ENCODE peak calls at places on chromosomes 5 and 9, in five cellular contexts. One of them, this sample, is unnamed.

GRCh38 chr5:160846642-160847041 is 5.4 kb downstream of the ATP10B start:
- ATAC-seq in IMR-90: no peak
- ATAC-seq in gastrocnemius medialis: no peak
- ATAC-seq in A549: no peak
- ATAC-seq in HCT116: no peak
- ATAC-seq in this sample: no peak

GRCh38 chr5:111313017-111313724 is 89.0 kb downstream of the CAMK4 start:
- ATAC-seq in IMR-90: peak
- ATAC-seq in HCT116: no peak
- ATAC-seq in A549: no peak
- ATAC-seq in gastrocnemius medialis: no peak
- ATAC-seq in this sample: no peak

GRCh38 chr5:175556794-175557193 is 78.4 kb downstream of the SFXN1 start:
- ATAC-seq in gastrocnemius medialis: no peak
- ATAC-seq in IMR-90: no peak
- ATAC-seq in A549: no peak
- ATAC-seq in HCT116: no peak
- ATAC-seq in this sample: no peak

GRCh38 chr5:71586052-71586940 is 844 bp upstream of the MCCC2 start:
- ATAC-seq in HCT116: peak
- ATAC-seq in A549: peak
- ATAC-seq in gastrocnemius medialis: peak
- ATAC-seq in IMR-90: peak
- ATAC-seq in this sample: no peak

GRCh38 chr5:124240732-124241131 is 505.7 kb downstream of the ZNF608 start:
- ATAC-seq in IMR-90: no peak
- ATAC-seq in A549: no peak
- ATAC-seq in HCT116: no peak
- ATAC-seq in gastrocnemius medialis: no peak
- ATAC-seq in this sample: no peak

GRCh38 chr9:125785187-125785840 is 38.1 kb downstream of the PBX3 start:
- ATAC-seq in HCT116: no peak
- ATAC-seq in gastrocnemius medialis: no peak
- ATAC-seq in IMR-90: no peak
- ATAC-seq in A549: no peak
- ATAC-seq in this sample: no peak

GRCh38 chr5:96243862-96244261 is 189.2 kb downstream of the PCSK1 start:
- ATAC-seq in HCT116: no peak
- ATAC-seq in A549: no peak
- ATAC-seq in gastrocnemius medialis: no peak
- ATAC-seq in IMR-90: peak
- ATAC-seq in this sample: no peak

GRCh38 chr5:14187157-14187556 is 44.0 kb downstream of the TRIO start:
- ATAC-seq in gastrocnemius medialis: no peak
- ATAC-seq in HCT116: no peak
- ATAC-seq in IMR-90: no peak
- ATAC-seq in A549: no peak
- ATAC-seq in this sample: no peak

GRCh38 chr5:145918397-145918796 is 18.0 kb upstream of the SH3RF2 start:
- ATAC-seq in HCT116: no peak
- ATAC-seq in IMR-90: no peak
- ATAC-seq in A549: no peak
- ATAC-seq in gastrocnemius medialis: no peak
- ATAC-seq in this sample: no peak

GRCh38 chr9:14212116-14212515 is 101.8 kb downstream of the NFIB start:
- ATAC-seq in IMR-90: peak
- ATAC-seq in HCT116: no peak
- ATAC-seq in gastrocnemius medialis: no peak
- ATAC-seq in A549: no peak
- ATAC-seq in this sample: no peak

GRCh38 chr9:114908104-114908621 is 22.2 kb downstream of the TNFSF8 start:
- ATAC-seq in IMR-90: peak
- ATAC-seq in gastrocnemius medialis: no peak
- ATAC-seq in HCT116: peak
- ATAC-seq in A549: peak
- ATAC-seq in this sample: no peak

GRCh38 chr9:90726215-90726614 is 75.4 kb upstream of the SYK start:
- ATAC-seq in gastrocnemius medialis: no peak
- ATAC-seq in IMR-90: no peak
- ATAC-seq in HCT116: peak
- ATAC-seq in A549: no peak
- ATAC-seq in this sample: no peak

GRCh38 chr9:85528142-85528541 is 213.6 kb downstream of the AGTPBP1 start:
- ATAC-seq in gastrocnemius medialis: no peak
- ATAC-seq in A549: no peak
- ATAC-seq in IMR-90: no peak
- ATAC-seq in HCT116: no peak
- ATAC-seq in this sample: no peak

GRCh38 chr5:133919148-133920136 is 49.0 kb downstream of the C5orf15 start:
- ATAC-seq in IMR-90: no peak
- ATAC-seq in HCT116: peak
- ATAC-seq in gastrocnemius medialis: no peak
- ATAC-seq in A549: peak
- ATAC-seq in this sample: no peak

GRCh38 chr5:180977852-180978251 is 10.8 kb upstream of the BTNL3 start:
- ATAC-seq in IMR-90: no peak
- ATAC-seq in HCT116: no peak
- ATAC-seq in gastrocnemius medialis: no peak
- ATAC-seq in A549: no peak
- ATAC-seq in this sample: no peak

GRCh38 chr5:149938791-149939358 is 5.7 kb downstream of the PDE6A start:
- ATAC-seq in IMR-90: peak
- ATAC-seq in A549: peak
- ATAC-seq in HCT116: peak
- ATAC-seq in gastrocnemius medialis: peak
- ATAC-seq in this sample: no peak

GRCh38 chr5:149309354-149309753 is 35.9 kb upstream of the GRPEL2 start:
- ATAC-seq in A549: no peak
- ATAC-seq in gastrocnemius medialis: no peak
- ATAC-seq in IMR-90: no peak
- ATAC-seq in HCT116: no peak
- ATAC-seq in this sample: no peak

GRCh38 chr5:153352685-153353219 is 137.7 kb upstream of the GRIA1 start:
- ATAC-seq in gastrocnemius medialis: no peak
- ATAC-seq in A549: no peak
- ATAC-seq in IMR-90: no peak
- ATAC-seq in HCT116: peak
- ATAC-seq in this sample: no peak

GRCh38 chr5:143041972-143042770 is 272.0 kb downstream of the ARHGAP26 start:
- ATAC-seq in HCT116: peak
- ATAC-seq in gastrocnemius medialis: peak
- ATAC-seq in A549: no peak
- ATAC-seq in IMR-90: peak
- ATAC-seq in this sample: no peak

GRCh38 chr9:122941560-122942234 is 877 bp downstream of the RABGAP1 start:
- ATAC-seq in IMR-90: peak
- ATAC-seq in gastrocnemius medialis: peak
- ATAC-seq in HCT116: no peak
- ATAC-seq in A549: peak
- ATAC-seq in this sample: peak

GRCh38 chr5:115274584-115274983 is 11.9 kb upstream of the PGGT1B start:
- ATAC-seq in A549: no peak
- ATAC-seq in HCT116: no peak
- ATAC-seq in gastrocnemius medialis: no peak
- ATAC-seq in IMR-90: no peak
- ATAC-seq in this sample: no peak

GRCh38 chr5:1089621-1090040 is 22.2 kb downstream of the SLC12A7 start:
- ATAC-seq in IMR-90: no peak
- ATAC-seq in gastrocnemius medialis: no peak
- ATAC-seq in A549: no peak
- ATAC-seq in HCT116: no peak
- ATAC-seq in this sample: no peak

GRCh38 chr9:35870351-35870923 is at the start of gene OR13J1:
- ATAC-seq in IMR-90: no peak
- ATAC-seq in A549: no peak
- ATAC-seq in gastrocnemius medialis: no peak
- ATAC-seq in HCT116: no peak
- ATAC-seq in this sample: no peak

GRCh38 chr9:6229186-6229585 is 13.6 kb downstream of the IL33 start:
- ATAC-seq in gastrocnemius medialis: no peak
- ATAC-seq in HCT116: no peak
- ATAC-seq in IMR-90: no peak
- ATAC-seq in A549: no peak
- ATAC-seq in this sample: no peak
- H3K4me3 ChIP-seq in gastrocnemius medialis: no peak
- H3K4me3 ChIP-seq in HCT116: no peak
- H3K4me3 ChIP-seq in IMR-90: no peak
- H3K4me3 ChIP-seq in A549: no peak
- H3K4me3 ChIP-seq in this sample: no peak

DNA sequence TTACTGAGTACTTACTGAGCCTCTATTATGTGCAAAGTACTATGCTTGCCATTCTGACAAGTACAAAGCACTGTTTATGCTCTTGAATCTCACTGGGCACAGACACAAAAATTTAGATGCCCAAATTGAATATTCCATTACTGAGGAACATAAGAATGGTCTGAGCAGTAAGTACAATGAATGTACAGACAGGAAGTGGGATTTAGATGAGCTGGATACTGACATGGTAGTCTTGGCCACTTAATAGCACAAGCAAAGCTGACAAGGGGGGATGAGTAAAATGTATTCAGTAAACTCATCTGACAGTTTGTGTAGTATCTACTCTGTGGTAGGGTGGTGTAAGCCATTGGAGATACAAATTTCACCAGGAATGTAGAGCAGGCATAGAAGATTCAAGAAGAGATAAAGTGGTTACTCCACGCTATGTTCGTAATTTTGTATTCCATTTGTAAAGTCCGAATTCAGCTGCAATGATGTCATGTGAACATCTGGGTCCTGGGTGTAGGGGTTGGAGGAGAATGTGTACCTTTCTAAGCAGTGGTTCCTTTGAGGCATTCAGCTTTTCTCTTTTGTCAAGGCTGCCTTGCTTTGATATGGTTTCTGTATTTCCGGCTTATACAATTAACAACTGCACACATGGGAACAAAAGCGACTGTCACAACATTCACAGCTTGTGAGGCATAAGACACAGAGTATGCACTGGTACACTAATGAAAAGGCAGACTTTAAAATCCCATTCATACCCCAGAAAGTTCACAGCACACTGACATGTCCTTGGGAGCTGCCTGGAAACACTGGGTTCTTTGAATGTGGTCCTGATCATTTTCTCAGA is 132.2 kb downstream of the EFNA5 start:
- ATAC-seq in gastrocnemius medialis: no peak
- ATAC-seq in HCT116: no peak
- ATAC-seq in A549: no peak
- ATAC-seq in IMR-90: no peak
- ATAC-seq in this sample: no peak
- TF ChIP-seq POLR2A in gastrocnemius medialis: no peak
- TF ChIP-seq POLR2A in HCT116: no peak
- TF ChIP-seq POLR2A in A549: no peak
- TF ChIP-seq POLR2A in IMR-90: no peak
- TF ChIP-seq POLR2A in this sample: no peak

GRCh38 chr9:135961811-135962695 is 880 bp upstream of the UBAC1 start:
- ATAC-seq in IMR-90: no peak
- ATAC-seq in gastrocnemius medialis: no peak
- ATAC-seq in A549: no peak
- ATAC-seq in HCT116: no peak
- ATAC-seq in this sample: no peak
- H3K4me3 ChIP-seq in IMR-90: no peak
- H3K4me3 ChIP-seq in gastrocnemius medialis: peak
- H3K4me3 ChIP-seq in A549: peak
- H3K4me3 ChIP-seq in HCT116: peak
- H3K4me3 ChIP-seq in this sample: no peak

DNA sequence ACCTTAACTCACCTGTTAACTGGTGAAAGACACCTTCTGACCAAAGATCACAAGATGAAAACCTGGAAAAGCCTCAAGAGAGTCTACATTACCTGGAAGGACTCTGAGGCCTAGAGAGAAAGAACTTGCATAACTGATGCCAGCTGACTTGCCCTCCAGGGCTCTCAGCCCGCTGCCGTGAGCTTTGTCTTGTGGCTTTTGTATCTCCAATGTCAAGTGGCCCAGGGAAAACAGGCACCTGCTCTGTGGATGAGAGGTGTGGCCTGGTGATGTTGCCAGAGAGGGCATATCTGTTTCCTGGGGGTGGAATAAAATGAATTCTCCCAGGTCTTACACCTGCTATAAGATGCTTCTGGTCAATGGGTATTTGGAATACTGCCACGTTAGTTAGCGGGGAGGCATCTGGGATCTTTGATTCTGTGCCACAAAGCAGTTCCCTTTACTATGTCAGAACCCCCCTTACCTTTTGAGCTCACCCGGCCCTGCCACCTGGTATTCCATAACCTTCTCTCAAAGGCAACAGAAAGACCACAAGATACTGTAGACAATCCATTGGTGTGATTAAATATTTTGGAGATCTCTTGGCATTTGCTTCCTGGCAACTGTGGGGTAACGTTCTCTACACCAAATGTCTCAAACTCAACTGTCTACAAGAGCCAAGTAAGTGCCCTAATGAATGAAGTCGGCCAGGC is 54.9 kb upstream of the N4BP3 start:
- ATAC-seq in IMR-90: no peak
- ATAC-seq in gastrocnemius medialis: no peak
- ATAC-seq in HCT116: no peak
- ATAC-seq in A549: no peak
- ATAC-seq in this sample: no peak
- TF ChIP-seq POLR2A in IMR-90: no peak
- TF ChIP-seq POLR2A in gastrocnemius medialis: no peak
- TF ChIP-seq POLR2A in HCT116: no peak
- TF ChIP-seq POLR2A in A549: no peak
- TF ChIP-seq POLR2A in this sample: no peak

This sample was measured in gastroesophageal sphincter.